ENCODE peak calls at places on chromosomes 7 and 10, in five cellular contexts. V is kidney epithelial cell; U is CD8-positive, alpha-beta memory T cell; N is brain microvascular endothelial cell; C is A172. E is an unnamed sample.

GRCh38 chr10:124384142-124384541 is 34.6 kb downstream of the OAT start:
- DNase-seq in V (no peak), U (no peak), N (no peak), C (no peak), E (no peak)

GRCh38 chr7:137635132-137635531 is 211.6 kb downstream of the DGKI start:
- DNase-seq in V (no peak), U (no peak), N (no peak), C (no peak), E (no peak)

GRCh38 chr7:36742911-36743775 is 18.8 kb upstream of the AOAH start:
- DNase-seq in V (no peak), U (no peak), N (no peak), C (no peak), E (no peak)

GRCh38 chr10:69696073-69696731 is 66.2 kb downstream of the FAM241B start:
- DNase-seq in V (peak), U (no peak), N (peak), C (peak), E (peak)

GRCh38 chr7:47950714-47951113 is 2.4 kb upstream of the PKD1L1 start:
- DNase-seq in V (no peak), U (no peak), N (no peak), C (no peak), E (no peak)

GRCh38 chr10:7538970-7539694 is 127.6 kb downstream of the ITIH5 start:
- DNase-seq in V (no peak), U (no peak), N (no peak), C (no peak), E (no peak)

GRCh38 chr7:51592822-51593221 is 276.2 kb upstream of the COBL start:
- DNase-seq in V (no peak), U (no peak), N (no peak), C (no peak), E (no peak)

GRCh38 chr10:75640803-75641202 is 209.4 kb downstream of the LRMDA start:
- DNase-seq in V (no peak), U (no peak), N (no peak), C (no peak), E (no peak)

GRCh38 chr7:144468990-144469732 is 65.7 kb upstream of the NOBOX start:
- DNase-seq in V (no peak), U (no peak), N (peak), C (no peak), E (no peak)

GRCh38 chr7:8605227-8605626 is 171.8 kb downstream of the NXPH1 start:
- DNase-seq in V (no peak), U (no peak), N (no peak), C (no peak), E (no peak)

GRCh38 chr10:70974920-70975319 is 86.6 kb upstream of the PCBD1 start:
- DNase-seq in V (no peak), U (no peak), N (no peak), C (no peak), E (no peak)

GRCh38 chr10:35523670-35524225 is 81.4 kb upstream of the GJD4 start:
- DNase-seq in V (no peak), U (no peak), N (no peak), C (no peak), E (no peak)

GRCh38 chr10:71547841-71548493 is 151.2 kb downstream of the CDH23 start:
- DNase-seq in V (no peak), U (no peak), N (peak), C (no peak), E (no peak)

GRCh38 chr10:28533571-28534304 is 820 bp downstream of the WAC start:
- DNase-seq in V (no peak), U (peak), N (peak), C (peak), E (no peak)

GRCh38 chr10:44804661-44805060 is 106.5 kb upstream of the TMEM72 start:
- DNase-seq in V (no peak), U (no peak), N (no peak), C (no peak), E (no peak)

GRCh38 chr7:47788083-47788482 is 160.2 kb downstream of the PKD1L1 start:
- DNase-seq in V (no peak), U (no peak), N (no peak), C (no peak), E (no peak)

GRCh38 chr7:99011706-99012404 is 132.1 kb downstream of the SMURF1 start:
- DNase-seq in V (no peak), U (peak), N (no peak), C (no peak), E (no peak)

GRCh38 chr7:141145630-141145982 is 71.7 kb downstream of the TMEM178B start:
- DNase-seq in V (no peak), U (no peak), N (no peak), C (no peak), E (no peak)

GRCh38 chr7:2903686-2904162 is 59.6 kb upstream of the GNA12 start:
- DNase-seq in V (no peak), U (no peak), N (no peak), C (no peak), E (no peak)

GRCh38 chr10:31071232-31071999 is 39.8 kb upstream of the ZNF438 start:
- DNase-seq in V (peak), U (no peak), N (peak), C (no peak), E (peak)

GRCh38 chr10:116521424-116522305 is 24.1 kb upstream of the PNLIP start:
- DNase-seq in V (no peak), U (no peak), N (peak), C (peak), E (peak)

GRCh38 chr7:102425639-102426267 is 7.6 kb upstream of the ORAI2 start:
- DNase-seq in V (no peak), U (peak), N (no peak), C (no peak), E (no peak)

GRCh38 chr7:67753891-67754290 is 757.3 kb downstream of the TYW1 start:
- DNase-seq in V (no peak), U (no peak), N (no peak), C (peak), E (no peak)

GRCh38 chr10:14723052-14723689 is 51.5 kb downstream of the FAM107B start:
- DNase-seq in V (no peak), U (peak), N (no peak), C (no peak), E (no peak)

GRCh38 chr10:91694170-91694794 is 61.4 kb upstream of the PPP1R3C start:
- DNase-seq in V (no peak), U (no peak), N (peak), C (peak), E (peak)

GRCh38 chr10:93821051-93821772 is 63.5 kb downstream of the LGI1 start:
- DNase-seq in V (no peak), U (no peak), N (no peak), C (peak), E (no peak)

GRCh38 chr7:98372993-98373392 is 27.9 kb downstream of the BAIAP2L1 start:
- DNase-seq in V (peak), U (no peak), N (no peak), C (peak), E (peak)

E was measured in RCC 7860.